ENCODE peak calls at places on chromosome 6, in nine cellular contexts. Q, V, W, J, B, T, Y, C and A are unnamed samples.

GRCh38 chr6:110493253-110493800 is 16.9 kb upstream of the SLC22A16 start:
- DNase-seq in C (no peak), B (no peak), Y (no peak), W (no peak), V (no peak), J (no peak), T (no peak), Q (no peak), A (no peak)

GRCh38 chr6:155273438-155273837 is 9.6 kb downstream of the CLDN20 start:
- DNase-seq in Q (no peak), T (no peak), Y (no peak), B (no peak), J (no peak), W (no peak), C (peak), V (peak), A (no peak)

GRCh38 chr6:21186479-21187055 is 407.0 kb upstream of the SOX4 start:
- DNase-seq in V (no peak), W (no peak), B (no peak), J (no peak), Q (no peak), C (no peak), Y (no peak), T (no peak), A (no peak)

GRCh38 chr6:109801794-109802193 is 110.7 kb downstream of the FIG4 start:
- DNase-seq in C (no peak), B (no peak), T (peak), V (no peak), W (no peak), Q (no peak), J (no peak), Y (no peak), A (no peak)

GRCh38 chr6:152301021-152301805 is 335.9 kb downstream of the SYNE1 start:
- DNase-seq in W (no peak), Q (no peak), V (peak), Y (no peak), C (no peak), J (no peak), B (no peak), T (no peak), A (no peak)

GRCh38 chr6:55445648-55446204 is 118.5 kb downstream of the GFRAL start:
- DNase-seq in W (no peak), B (no peak), Y (peak), V (peak), Q (no peak), J (no peak), T (peak), C (peak), A (no peak)

GRCh38 chr6:14123331-14124105 is 5.9 kb downstream of the CD83 start:
- DNase-seq in Y (no peak), V (no peak), T (no peak), B (no peak), Q (no peak), C (peak), J (no peak), W (no peak), A (no peak)

GRCh38 chr6:85673198-85674139 is 30.8 kb upstream of the SYNCRIP start:
- DNase-seq in J (no peak), Q (no peak), V (no peak), Y (peak), W (no peak), B (no peak), T (no peak), C (peak), A (no peak)

GRCh38 chr6:136037246-136037884 is 185.9 kb downstream of the PDE7B start:
- DNase-seq in V (no peak), T (no peak), W (no peak), C (peak), B (no peak), Y (no peak), Q (no peak), J (no peak), A (no peak)

GRCh38 chr6:121435444-121436069 is at the start of gene GJA1:
- DNase-seq in Y (no peak), W (no peak), J (no peak), V (no peak), C (peak), B (peak), T (no peak), Q (no peak), A (no peak)